ENCODE peak calls at places on chromosomes 6 and 20, in six cellular contexts. Z is DMS 273 treated with DMSO at 0.1 percent for 48 hours, N is EL, A is pons, L is neural crest cell, F is WTC11. V is an unnamed sample.

GRCh38 chr20:25270829-25271251 is 23.0 kb downstream of the PYGB start:
- DNase-seq in A (no peak), Z (peak), N (no peak), F (peak), L (no peak), V (no peak)

GRCh38 chr20:63291811-63292210 is 1.2 kb upstream of the COL20A1 start:
- DNase-seq in N (no peak), A (no peak), F (no peak), Z (no peak), L (no peak), V (no peak)

GRCh38 chr6:170128811-170129681 is 161.8 kb downstream of the DLL1 start:
- DNase-seq in N (no peak), Z (no peak), L (no peak), A (no peak), F (no peak), V (no peak)

GRCh38 chr20:23435675-23436539 is 3.6 kb upstream of the CSTL1 start:
- DNase-seq in L (no peak), F (no peak), N (no peak), Z (peak), A (peak), V (peak)

GRCh38 chr6:100300221-100300736 is 164.4 kb downstream of the SIM1 start:
- DNase-seq in N (peak), L (no peak), Z (no peak), A (no peak), F (no peak), V (no peak)

GRCh38 chr6:122214605-122215318 is 184.7 kb upstream of the HSF2 start:
- DNase-seq in L (no peak), Z (no peak), F (no peak), N (no peak), A (no peak), V (no peak)

GRCh38 chr6:32271427-32271826 is 47.6 kb upstream of the NOTCH4 start:
- DNase-seq in A (peak), Z (no peak), F (no peak), L (no peak), N (no peak), V (no peak)

GRCh38 chr20:4160761-4161305 is 145.5 kb upstream of the RNF24 start:
- DNase-seq in F (peak), N (no peak), A (peak), Z (no peak), L (peak), V (no peak)

GRCh38 chr6:35703554-35703953 is 14.8 kb upstream of the FKBP5 start:
- DNase-seq in F (no peak), L (no peak), N (no peak), Z (no peak), A (no peak), V (no peak)

GRCh38 chr6:15936503-15936902 is 192.4 kb upstream of the MYLIP start:
- DNase-seq in F (no peak), L (no peak), A (no peak), Z (no peak), N (no peak), V (no peak)

GRCh38 chr6:6661684-6662083 is 73.2 kb downstream of the LY86 start:
- DNase-seq in N (peak), A (peak), Z (peak), F (no peak), L (no peak), V (peak)

GRCh38 chr6:34056301-34056700 is 89.6 kb downstream of the GRM4 start:
- DNase-seq in L (peak), Z (no peak), F (peak), A (no peak), N (peak), V (no peak)

GRCh38 chr6:35219683-35220326 is 6.0 kb downstream of the SCUBE3 start:
- DNase-seq in F (no peak), Z (no peak), A (no peak), N (no peak), L (no peak), V (no peak)

GRCh38 chr20:40741507-40742106 is 52.6 kb upstream of the MAFB start:
- DNase-seq in N (peak), L (peak), Z (no peak), A (peak), F (peak), V (peak)

GRCh38 chr20:58670097-58670496 is 19.0 kb downstream of the STX16 start:
- DNase-seq in F (no peak), A (no peak), N (no peak), L (no peak), Z (no peak), V (no peak)

GRCh38 chr6:26128013-26128771 is 41.0 kb downstream of the HFE start:
- DNase-seq in N (no peak), Z (no peak), L (no peak), F (no peak), A (no peak), V (no peak)

GRCh38 chr6:99187429-99187828 is 162.0 kb downstream of the FAXC start:
- DNase-seq in L (no peak), F (no peak), N (no peak), Z (no peak), A (no peak), V (no peak)

V was measured in cerebellar cortex.